ENCODE peak calls at places on chromosome 6, in seven cellular contexts. J, T, U, C, P, Q and S are unnamed samples. For H3K4me1, the result is how much of the 10 kb centered on the place peaks cover.

GRCh38 chr6:98054453-98054852 is 771.4 kb upstream of the MMS22L start:
- DNase-seq in Q (peak), U (peak), T (no peak), C (no peak), P (no peak), J (no peak), S (no peak)

GRCh38 chr6:30378290-30378937 is 33.5 kb downstream of the RPP21 start:
- DNase-seq in U (peak), C (no peak), Q (peak), T (no peak), J (peak), P (no peak), S (no peak)

GRCh38 chr6:134358320-134358719 is 40.4 kb upstream of the SGK1 start:
- DNase-seq in U (peak), C (no peak), J (peak), Q (peak), T (no peak), P (no peak), S (no peak)

GRCh38 chr6:108744244-108744972 is 103.8 kb upstream of the ARMC2 start:
- DNase-seq in C (no peak), U (no peak), Q (no peak), J (no peak), T (no peak), P (no peak), S (no peak)

GRCh38 chr6:6058054-6058444 is 51.3 kb upstream of the NRN1 start:
- DNase-seq in P (no peak), Q (no peak), U (no peak), T (no peak), J (no peak), C (no peak), S (no peak)

GRCh38 chr6:168343239-168344167 is 23.9 kb upstream of the DACT2 start:
- DNase-seq in C (no peak), Q (no peak), T (no peak), P (no peak), U (no peak), J (no peak), S (peak)

GRCh38 chr6:127457444-127458064 is 1.6 kb downstream of the KIAA0408 start:
- DNase-seq in Q (peak), J (no peak), C (no peak), P (no peak), U (peak), T (no peak), S (no peak)

GRCh38 chr6:96391776-96392175 is 129.8 kb upstream of the UFL1 start:
- DNase-seq in J (no peak), P (no peak), C (no peak), Q (peak), U (no peak), T (peak), S (no peak)

GRCh38 chr6:89215391-89215790 is 1.8 kb downstream of the GABRR1 start:
- DNase-seq in U (no peak), P (no peak), T (no peak), Q (no peak), J (no peak), C (no peak), S (no peak)

GRCh38 chr6:46876126-46876525 is 45.6 kb downstream of the ADGRF5 start:
- DNase-seq in P (no peak), T (no peak), C (peak), Q (peak), U (peak), J (no peak), S (no peak)

GRCh38 chr6:113447088-113447831 is 409.9 kb upstream of the MARCKS start:
- DNase-seq in Q (peak), T (no peak), C (no peak), P (no peak), U (peak), J (peak), S (no peak)

GRCh38 chr6:138404666-138405337 is 779 bp downstream of the HEBP2 start:
- DNase-seq in C (peak), T (peak), J (no peak), U (peak), P (no peak), Q (peak), S (peak)

GRCh38 chr6:119676230-119676629 is 326.7 kb upstream of the MAN1A1 start:
- DNase-seq in C (no peak), P (no peak), Q (no peak), U (no peak), T (no peak), J (no peak), S (no peak)

GRCh38 chr6:9623985-9624384 is 790.9 kb downstream of the TFAP2A start:
- DNase-seq in J (no peak), T (no peak), P (no peak), C (no peak), Q (peak), U (no peak), S (no peak)

DNA sequence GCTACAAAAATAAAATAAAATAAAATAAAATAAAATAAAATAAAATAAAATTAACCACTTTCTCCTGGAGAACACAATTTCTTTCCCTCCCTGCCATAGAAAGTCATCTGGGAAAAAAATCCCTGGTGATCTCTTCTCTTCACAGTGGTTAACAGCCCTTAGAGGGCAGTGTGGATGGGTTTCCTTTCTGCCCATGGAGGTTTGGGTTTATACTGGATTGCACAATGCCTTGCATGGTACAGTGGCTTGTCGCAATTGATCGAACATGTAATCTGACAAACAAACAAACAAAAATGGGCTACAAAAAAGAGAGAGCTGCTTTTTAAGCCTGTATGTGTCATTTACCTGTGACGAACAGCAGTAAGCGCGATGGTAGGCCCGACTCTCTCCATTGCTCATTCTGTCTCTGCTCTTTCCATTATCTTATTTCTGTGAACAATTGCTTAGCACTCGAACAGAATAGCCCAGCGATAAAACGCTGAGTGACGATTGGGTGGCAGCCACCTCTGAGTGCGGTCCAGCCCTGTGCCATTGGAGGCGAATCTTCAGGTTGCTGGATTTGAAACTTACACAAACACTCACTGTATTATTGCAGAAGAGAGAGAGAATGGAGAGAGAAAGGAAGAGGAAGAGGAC is 166.1 kb downstream of the CD83 start:
- DNase-seq in P (no peak), Q (no peak), C (no peak), J (no peak), T (no peak), U (no peak), S (no peak)
- TF ChIP-seq CTCF in P (no peak), Q (peak), C (peak), J (no peak), T (no peak), U (no peak), S (no peak)

DNA sequence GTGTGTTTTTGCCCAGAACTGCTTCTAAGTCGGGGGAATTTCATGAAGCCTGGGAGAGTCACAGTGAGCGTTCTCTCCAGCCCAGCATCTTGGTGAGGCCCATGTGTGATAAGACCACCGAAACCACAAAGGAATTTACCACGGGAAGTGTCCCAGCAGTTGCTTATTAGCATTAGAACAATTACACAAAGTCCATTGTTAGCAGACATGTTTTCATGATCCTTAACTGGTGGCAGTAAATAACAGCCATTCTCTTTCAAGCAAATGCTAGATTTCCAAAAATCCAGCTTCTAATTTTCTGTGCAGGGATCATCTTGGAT is 124.1 kb downstream of the SCML4 start:
- DNase-seq in T (no peak), J (no peak), Q (peak), U (no peak), C (no peak), P (no peak), S (no peak)
- H3K4me1 ChIP-seq in T (under half), J (under half), Q (under half), U (under half), C (under half), P (under half), S (under half)

GRCh38 chr6:43052842-43053544 is 658 bp downstream of the CUL7 start:
- DNase-seq in J (peak), C (peak), U (peak), P (no peak), Q (peak), T (peak), S (no peak)
- TF ChIP-seq CTCF in J (no peak), C (no peak), U (no peak), P (no peak), Q (no peak), T (no peak), S (no peak)

DNA sequence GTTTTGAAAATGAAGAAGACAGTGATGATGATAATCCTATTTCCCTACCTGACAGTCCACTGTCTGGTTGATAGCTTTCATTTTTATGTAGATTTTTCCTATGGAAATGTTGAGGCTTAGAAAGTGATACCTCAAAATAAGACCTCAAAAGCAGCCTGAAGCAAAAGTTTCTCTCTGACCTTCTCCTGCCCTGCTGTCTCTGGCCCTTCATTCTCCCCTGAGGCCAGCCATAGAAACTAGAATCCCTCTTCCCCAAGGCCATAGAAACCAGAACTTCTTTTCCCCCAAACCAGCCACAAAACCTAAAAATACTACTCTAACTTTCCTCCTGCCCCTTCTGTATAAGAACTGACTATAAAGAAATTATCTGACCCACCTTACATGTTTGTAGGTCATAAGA is 52.6 kb upstream of the GCM1 start:
- DNase-seq in Q (no peak), C (no peak), P (no peak), T (no peak), U (no peak), J (no peak), S (no peak)
- H3K4me1 ChIP-seq in Q (under half), C (under half), P (under half), T (under half), U (under half), J (under half), S (under half)

DNA sequence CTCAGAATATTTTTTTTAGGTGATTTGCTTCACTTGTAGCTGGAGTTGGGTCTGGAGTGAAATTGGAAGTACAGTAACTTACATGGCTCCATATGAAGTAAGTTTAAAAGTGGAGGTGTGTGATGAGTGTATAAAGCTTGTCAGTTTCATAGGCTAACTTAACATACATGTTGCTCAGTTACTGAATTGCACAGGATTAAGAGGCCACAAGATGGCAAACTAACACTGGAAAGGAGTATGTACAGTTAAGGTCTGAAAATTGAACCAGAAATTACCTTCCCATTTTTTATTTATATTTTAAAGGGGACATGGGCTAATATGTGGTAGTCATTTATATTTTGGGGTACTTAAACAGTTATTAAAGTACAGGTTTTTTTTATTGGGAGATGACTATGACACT is 45.3 kb upstream of the SMIM8 start:
- DNase-seq in T (no peak), Q (peak), C (no peak), J (peak), U (peak), P (no peak), S (no peak)
- TF ChIP-seq CTCF in T (no peak), Q (no peak), C (no peak), J (peak), U (peak), P (no peak), S (no peak)

GRCh38 chr6:158654498-158654897 is 4.6 kb downstream of the SYTL3 start:
- DNase-seq in Q (peak), T (no peak), U (peak), C (peak), J (no peak), P (peak), S (peak)

GRCh38 chr6:158660331-158660730 is 10.5 kb downstream of the SYTL3 start:
- DNase-seq in C (no peak), U (no peak), T (no peak), J (peak), P (no peak), Q (no peak), S (no peak)

GRCh38 chr6:158654960-158655485 is 5.2 kb downstream of the SYTL3 start:
- DNase-seq in P (no peak), C (no peak), Q (peak), U (no peak), J (no peak), T (no peak), S (no peak)

GRCh38 chr6:158653577-158654354 is 3.9 kb downstream of the SYTL3 start:
- DNase-seq in J (no peak), P (peak), U (no peak), C (no peak), T (no peak), Q (peak), S (no peak)

GRCh38 chr6:158655569-158656450 is 6.0 kb downstream of the SYTL3 start:
- DNase-seq in U (no peak), P (no peak), Q (no peak), C (no peak), J (no peak), T (no peak), S (peak)
- H3K4me1 ChIP-seq in U (under half), P (under half), Q (under half), C (under half), J (under half), T (under half), S (under half)

GRCh38 chr6:21022343-21023107 is 488.3 kb downstream of the CDKAL1 start:
- DNase-seq in Q (peak), U (peak), P (no peak), T (no peak), C (no peak), J (no peak), S (no peak)

GRCh38 chr6:21024621-21025020 is 490.4 kb downstream of the CDKAL1 start:
- DNase-seq in C (no peak), P (no peak), T (no peak), J (no peak), U (no peak), Q (no peak), S (no peak)

GRCh38 chr6:21023210-21023609 is 489.0 kb downstream of the CDKAL1 start:
- DNase-seq in P (no peak), J (no peak), C (no peak), T (no peak), U (peak), Q (no peak), S (no peak)

DNA sequence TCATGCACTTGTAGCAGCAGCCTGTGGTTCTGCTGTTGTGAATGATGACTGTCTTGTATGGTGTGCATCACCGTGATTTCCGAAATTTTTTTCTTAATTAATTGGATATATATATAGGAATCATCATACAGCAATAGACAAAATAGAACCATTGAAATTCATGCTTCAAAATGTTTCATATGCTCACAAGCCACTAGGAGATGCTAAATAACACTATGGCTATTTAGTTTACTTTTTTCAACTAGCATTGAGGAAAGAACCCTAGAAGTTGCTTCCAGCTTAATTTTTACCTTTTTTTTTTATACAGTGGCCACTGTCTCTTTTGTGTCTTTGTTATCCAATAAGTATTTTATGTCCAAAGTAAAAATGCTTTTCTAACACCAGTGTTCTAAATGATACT is 485.4 kb downstream of the CDKAL1 start:
- DNase-seq in T (no peak), U (no peak), J (no peak), P (no peak), Q (no peak), C (no peak), S (no peak)
- TF ChIP-seq CTCF in T (no peak), U (no peak), J (no peak), P (no peak), Q (peak), C (peak), S (no peak)

DNA sequence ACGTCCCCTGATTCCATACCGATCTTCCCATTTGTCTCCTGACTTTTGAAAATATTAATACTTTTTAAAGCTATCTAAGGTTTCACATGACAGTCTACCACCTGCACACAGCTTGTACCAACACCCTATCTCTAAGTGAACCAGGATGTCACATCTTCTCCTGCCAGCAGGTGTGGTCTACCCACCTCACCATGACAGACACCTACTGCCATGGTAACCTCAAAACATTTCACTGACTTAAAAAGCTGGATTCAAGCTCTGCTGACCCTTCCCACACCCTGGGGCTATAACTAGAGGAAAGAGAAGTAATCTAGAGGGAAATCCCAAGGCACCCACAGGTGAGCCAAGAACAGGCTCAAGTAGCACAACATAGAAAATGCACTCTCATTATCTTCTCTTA is 1.2 kb downstream of the SLC17A3 start:
- DNase-seq in U (no peak), Q (no peak), T (no peak), C (no peak), P (no peak), J (no peak), S (no peak)
- H3K4me1 ChIP-seq in U (under half), Q (under half), T (under half), C (under half), P (under half), J (under half), S (under half)

DNA sequence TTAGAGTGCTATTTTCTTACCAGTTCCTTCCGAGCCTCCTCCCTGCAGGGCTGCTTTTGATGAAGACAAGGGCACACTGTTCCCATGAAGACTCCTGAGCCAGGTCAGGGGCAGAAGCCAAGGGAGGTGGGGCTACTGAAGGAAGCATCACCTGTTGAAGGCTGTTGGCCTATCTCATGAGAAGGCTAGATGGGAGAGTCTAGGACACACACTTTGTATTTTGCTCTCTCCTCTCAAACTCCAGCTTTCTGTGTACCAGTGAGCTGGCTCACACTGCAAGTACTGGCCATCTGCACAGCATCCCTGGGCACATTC is 683.2 kb upstream of the ID4 start:
- DNase-seq in U (no peak), Q (no peak), J (no peak), P (no peak), C (no peak), T (no peak), S (no peak)
- TF ChIP-seq CTCF in U (no peak), Q (no peak), J (no peak), P (no peak), C (no peak), T (no peak), S (no peak)

DNA sequence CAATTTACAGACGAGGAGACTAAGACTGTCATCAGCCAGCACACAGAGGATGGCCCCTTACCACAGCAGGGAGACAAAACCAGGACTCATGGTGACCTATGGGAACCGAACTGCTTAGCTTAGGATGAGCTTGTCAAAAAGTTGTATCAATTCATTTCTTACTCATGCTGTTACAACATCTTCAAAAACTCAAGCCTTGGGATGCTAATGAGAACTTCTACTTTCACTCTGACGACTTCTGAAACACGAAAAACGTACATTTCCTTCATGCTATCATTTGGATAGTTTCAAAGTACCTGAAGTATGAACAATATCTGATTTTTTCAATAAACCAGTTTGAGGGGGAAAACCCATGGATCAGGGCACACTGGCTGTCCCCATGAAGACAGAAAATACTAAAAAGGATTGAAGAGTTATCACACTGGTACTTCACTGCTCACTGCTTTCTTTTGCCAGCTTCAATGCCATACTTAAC is 31.9 kb downstream of the HIVEP2 start:
- DNase-seq in P (no peak), Q (no peak), J (no peak), T (no peak), C (no peak), U (no peak), S (no peak)
- H3K4me1 ChIP-seq in P (under half), Q (under half), J (under half), T (under half), C (under half), U (under half), S (under half)